ENCODE peak calls at places on chromosome 10, in five cellular contexts. U, A, P, G and H are unnamed samples.

GRCh38 chr10:58897708-58898107 is 278.7 kb upstream of the PHYHIPL start:
- DNase-seq in U (no peak), A (no peak), P (no peak), G (no peak), H (no peak)

GRCh38 chr10:14447112-14447839 is 116.6 kb upstream of the FRMD4A start:
- DNase-seq in U (no peak), A (no peak), P (no peak), G (no peak), H (no peak)

GRCh38 chr10:119543814-119544642 is 1.5 kb upstream of the RGS10 start:
- DNase-seq in U (no peak), A (no peak), P (no peak), G (no peak), H (no peak)

GRCh38 chr10:63008491-63008890 is 124.6 kb upstream of the NRBF2 start:
- DNase-seq in U (no peak), A (no peak), P (no peak), G (no peak), H (no peak)

GRCh38 chr10:98331888-98332287 is 63.9 kb upstream of the LOXL4 start:
- DNase-seq in U (no peak), A (no peak), P (no peak), G (no peak), H (no peak)

GRCh38 chr10:108388716-108389115 is 1224.2 kb upstream of the SORCS1 start:
- DNase-seq in U (no peak), A (no peak), P (no peak), G (no peak), H (no peak)

GRCh38 chr10:119049361-119049760 is 19.8 kb downstream of the NANOS1 start:
- DNase-seq in U (no peak), A (no peak), P (no peak), G (no peak), H (no peak)

GRCh38 chr10:76281704-76282103 is 850.3 kb downstream of the LRMDA start:
- DNase-seq in U (no peak), A (no peak), P (no peak), G (no peak), H (no peak)

GRCh38 chr10:30557884-30558283 is 71.7 kb downstream of the LYZL2 start:
- DNase-seq in U (no peak), A (no peak), P (no peak), G (no peak), H (no peak)

GRCh38 chr10:47378606-47379444 is 5.3 kb downstream of the ZNF488 start:
- DNase-seq in U (no peak), A (peak), P (no peak), G (peak), H (no peak)

GRCh38 chr10:124403548-124403947 is 15.2 kb downstream of the OAT start:
- DNase-seq in U (no peak), A (peak), P (peak), G (no peak), H (no peak)

GRCh38 chr10:126376956-126377355 is 11.3 kb downstream of the ADAM12 start:
- DNase-seq in U (no peak), A (no peak), P (no peak), G (no peak), H (no peak)

GRCh38 chr10:31322647-31323046 is 3.6 kb downstream of the ZEB1 start:
- DNase-seq in U (no peak), A (no peak), P (peak), G (no peak), H (no peak)

GRCh38 chr10:51010977-51011376 is 63.3 kb upstream of the PRKG1 start:
- DNase-seq in U (peak), A (no peak), P (peak), G (no peak), H (no peak)

GRCh38 chr10:63137306-63137705 is 4.2 kb downstream of the NRBF2 start:
- DNase-seq in U (no peak), A (no peak), P (no peak), G (no peak), H (no peak)

GRCh38 chr10:92688927-92689662 is 660 bp upstream of the HHEX start:
- DNase-seq in U (no peak), A (peak), P (peak), G (peak), H (no peak)

GRCh38 chr10:68208424-68209042 is 23.4 kb downstream of the ATOH7 start:
- DNase-seq in U (peak), A (peak), P (peak), G (no peak), H (no peak)

GRCh38 chr10:131311661-131312260 is at the start of gene TCERG1L:
- DNase-seq in U (no peak), A (no peak), P (peak), G (no peak), H (no peak)

GRCh38 chr10:132222726-132223125 is 36.0 kb downstream of the DPYSL4 start:
- DNase-seq in U (no peak), A (no peak), P (no peak), G (no peak), H (no peak)

GRCh38 chr10:14009315-14010082 is 321.2 kb downstream of the FRMD4A start:
- DNase-seq in U (peak), A (peak), P (peak), G (no peak), H (no peak)

GRCh38 chr10:121326905-121327304 is 271.3 kb downstream of the FGFR2 start:
- DNase-seq in U (no peak), A (no peak), P (no peak), G (no peak), H (no peak)

GRCh38 chr10:21317902-21318301 is 207.6 kb downstream of the SKIDA1 start:
- DNase-seq in U (no peak), A (no peak), P (no peak), G (no peak), H (no peak)

GRCh38 chr10:308101-308500 is 172.8 kb downstream of the ZMYND11 start:
- DNase-seq in U (no peak), A (peak), P (no peak), G (no peak), H (no peak)

GRCh38 chr10:58857251-58857650 is 319.2 kb upstream of the PHYHIPL start:
- DNase-seq in U (no peak), A (no peak), P (no peak), G (no peak), H (no peak)

GRCh38 chr10:133422821-133423771 is 1.3 kb downstream of the SPRN start:
- DNase-seq in U (no peak), A (no peak), P (peak), G (no peak), H (peak)

GRCh38 chr10:112124859-112125258 is 58.7 kb downstream of the GPAM start:
- DNase-seq in U (no peak), A (peak), P (no peak), G (no peak), H (no peak)

GRCh38 chr10:50510517-50511473 is 113.0 kb downstream of the SGMS1 start:
- DNase-seq in U (no peak), A (no peak), P (no peak), G (no peak), H (no peak)

GRCh38 chr10:6148251-6148691 is 54.5 kb upstream of the PFKFB3 start:
- DNase-seq in U (no peak), A (peak), P (no peak), G (no peak), H (no peak)
- TF ChIP-seq CTCF in U (no peak), A (no peak), P (no peak), G (no peak), H (no peak)

GRCh38 chr10:71588685-71589084 is 130.9 kb downstream of the C10orf105 start:
- DNase-seq in U (no peak), A (no peak), P (no peak), G (no peak), H (peak)
- TF ChIP-seq CTCF in U (no peak), A (no peak), P (no peak), G (no peak), H (no peak)

GRCh38 chr10:106555599-106555998 is 608.9 kb downstream of the SORCS1 start:
- DNase-seq in U (no peak), A (no peak), P (no peak), G (no peak), H (no peak)
- TF ChIP-seq CTCF in U (no peak), A (no peak), P (no peak), G (no peak), H (no peak)

DNA sequence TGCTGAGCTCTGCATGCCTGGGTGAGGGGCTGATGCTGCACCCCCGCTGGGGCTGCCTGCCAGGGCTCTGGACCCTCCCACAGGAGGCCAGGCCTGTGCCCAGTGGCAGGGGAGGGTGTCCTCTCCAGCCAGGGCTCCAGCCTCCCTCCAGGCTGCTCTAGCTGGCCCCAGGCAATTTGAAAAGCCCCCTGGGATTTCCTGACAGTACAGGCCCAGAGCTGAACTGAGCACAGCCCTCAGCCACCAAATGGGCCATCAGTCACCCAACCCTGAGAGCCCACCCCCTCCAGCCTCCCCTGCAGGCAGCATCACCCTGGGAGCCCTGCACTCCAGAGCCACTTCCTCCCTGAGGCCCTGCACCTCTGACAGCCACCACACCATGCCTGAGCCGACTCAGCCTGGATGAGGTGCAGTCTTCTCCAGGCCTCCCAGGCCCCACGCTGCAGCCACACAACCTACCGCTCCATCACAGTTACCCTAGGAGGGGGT is 101.8 kb upstream of the RET start:
- DNase-seq in U (no peak), A (peak), P (no peak), G (peak), H (peak)
- TF ChIP-seq CTCF in U (no peak), A (no peak), P (no peak), G (no peak), H (no peak)